ENCODE peak calls at places on chromosome 10, in nine cellular contexts. One of them, this sample, is unnamed.

GRCh38 chr10:74011762-74012161 is 13.8 kb downstream of the VCL start:
- DNase-seq in fibroblast of mammary gland: peak; percentile 90
- DNase-seq in Right ventricle myocardium superior: no peak
- DNase-seq in tibial nerve: no peak
- DNase-seq in stimulated activated CD8-positive, alpha-beta memory T cell treated with anti-CD3 and anti-CD28 coated beads, Interleukin-2, amount 100 ng/mL, for 48 hours: no peak
- DNase-seq in fibroblast of the conjunctiva: peak; percentile 74
- DNase-seq in ELR: peak; percentile 84
- DNase-seq in transverse colon: no peak
- DNase-seq in astrocyte of the hippocampus: peak; percentile 94
- DNase-seq in this sample: no peak

GRCh38 chr10:78870458-78870857 is 198.3 kb upstream of the ZMIZ1 start:
- DNase-seq in fibroblast of mammary gland: no peak
- DNase-seq in Right ventricle myocardium superior: no peak
- DNase-seq in tibial nerve: no peak
- DNase-seq in stimulated activated CD8-positive, alpha-beta memory T cell treated with anti-CD3 and anti-CD28 coated beads, Interleukin-2, amount 100 ng/mL, for 48 hours: no peak
- DNase-seq in fibroblast of the conjunctiva: no peak
- DNase-seq in ELR: no peak
- DNase-seq in transverse colon: no peak
- DNase-seq in astrocyte of the hippocampus: no peak
- DNase-seq in this sample: no peak

GRCh38 chr10:25078659-25079429 is 62.4 kb downstream of the THNSL1 start:
- DNase-seq in fibroblast of mammary gland: no peak
- DNase-seq in Right ventricle myocardium superior: no peak
- DNase-seq in tibial nerve: no peak
- DNase-seq in stimulated activated CD8-positive, alpha-beta memory T cell treated with anti-CD3 and anti-CD28 coated beads, Interleukin-2, amount 100 ng/mL, for 48 hours: no peak
- DNase-seq in fibroblast of the conjunctiva: no peak
- DNase-seq in ELR: no peak
- DNase-seq in transverse colon: peak; percentile 29
- DNase-seq in astrocyte of the hippocampus: no peak
- DNase-seq in this sample: no peak

GRCh38 chr10:23643396-23643795 is 204.5 kb downstream of the OTUD1 start:
- DNase-seq in fibroblast of mammary gland: peak; percentile 59
- DNase-seq in Right ventricle myocardium superior: no peak
- DNase-seq in tibial nerve: no peak
- DNase-seq in stimulated activated CD8-positive, alpha-beta memory T cell treated with anti-CD3 and anti-CD28 coated beads, Interleukin-2, amount 100 ng/mL, for 48 hours: no peak
- DNase-seq in fibroblast of the conjunctiva: no peak
- DNase-seq in ELR: peak; percentile 26
- DNase-seq in transverse colon: peak; percentile 7
- DNase-seq in astrocyte of the hippocampus: no peak
- DNase-seq in this sample: no peak

GRCh38 chr10:3415038-3415736 is 242.6 kb upstream of the PITRM1 start:
- DNase-seq in fibroblast of mammary gland: no peak
- DNase-seq in Right ventricle myocardium superior: no peak
- DNase-seq in tibial nerve: no peak
- DNase-seq in stimulated activated CD8-positive, alpha-beta memory T cell treated with anti-CD3 and anti-CD28 coated beads, Interleukin-2, amount 100 ng/mL, for 48 hours: no peak
- DNase-seq in fibroblast of the conjunctiva: no peak
- DNase-seq in ELR: no peak
- DNase-seq in transverse colon: no peak
- DNase-seq in astrocyte of the hippocampus: no peak
- DNase-seq in this sample: no peak

GRCh38 chr10:113681533-113682470 is 2.1 kb downstream of the CASP7 start:
- DNase-seq in fibroblast of mammary gland: peak; percentile 2
- DNase-seq in Right ventricle myocardium superior: no peak
- DNase-seq in tibial nerve: no peak
- DNase-seq in stimulated activated CD8-positive, alpha-beta memory T cell treated with anti-CD3 and anti-CD28 coated beads, Interleukin-2, amount 100 ng/mL, for 48 hours: no peak
- DNase-seq in fibroblast of the conjunctiva: no peak
- DNase-seq in ELR: no peak
- DNase-seq in transverse colon: no peak
- DNase-seq in astrocyte of the hippocampus: no peak
- DNase-seq in this sample: no peak

GRCh38 chr10:59536576-59537014 is 173.1 kb downstream of the SLC16A9 start:
- DNase-seq in fibroblast of mammary gland: peak; percentile 26
- DNase-seq in Right ventricle myocardium superior: peak; percentile 43
- DNase-seq in tibial nerve: no peak
- DNase-seq in stimulated activated CD8-positive, alpha-beta memory T cell treated with anti-CD3 and anti-CD28 coated beads, Interleukin-2, amount 100 ng/mL, for 48 hours: no peak
- DNase-seq in fibroblast of the conjunctiva: peak; percentile 6
- DNase-seq in ELR: no peak
- DNase-seq in transverse colon: no peak
- DNase-seq in astrocyte of the hippocampus: no peak
- DNase-seq in this sample: no peak

GRCh38 chr10:127398140-127398966 is 150.8 kb upstream of the NPS start:
- DNase-seq in fibroblast of mammary gland: peak; percentile 71
- DNase-seq in Right ventricle myocardium superior: no peak
- DNase-seq in tibial nerve: no peak
- DNase-seq in stimulated activated CD8-positive, alpha-beta memory T cell treated with anti-CD3 and anti-CD28 coated beads, Interleukin-2, amount 100 ng/mL, for 48 hours: no peak
- DNase-seq in fibroblast of the conjunctiva: no peak
- DNase-seq in ELR: peak; percentile 77
- DNase-seq in transverse colon: no peak
- DNase-seq in astrocyte of the hippocampus: peak; percentile 70
- DNase-seq in this sample: no peak

GRCh38 chr10:43221419-43222293 is 45.2 kb downstream of the RASGEF1A start:
- DNase-seq in fibroblast of mammary gland: no peak
- DNase-seq in Right ventricle myocardium superior: peak; percentile 27
- DNase-seq in tibial nerve: no peak
- DNase-seq in stimulated activated CD8-positive, alpha-beta memory T cell treated with anti-CD3 and anti-CD28 coated beads, Interleukin-2, amount 100 ng/mL, for 48 hours: no peak
- DNase-seq in fibroblast of the conjunctiva: no peak
- DNase-seq in ELR: peak; percentile 23
- DNase-seq in transverse colon: peak; percentile 8
- DNase-seq in astrocyte of the hippocampus: no peak
- DNase-seq in this sample: no peak

GRCh38 chr10:118754132-118754555 is 626 bp downstream of the CACUL1 start:
- DNase-seq in fibroblast of mammary gland: peak; percentile 7
- DNase-seq in Right ventricle myocardium superior: peak; percentile 52
- DNase-seq in tibial nerve: no peak
- DNase-seq in stimulated activated CD8-positive, alpha-beta memory T cell treated with anti-CD3 and anti-CD28 coated beads, Interleukin-2, amount 100 ng/mL, for 48 hours: peak; percentile 32
- DNase-seq in fibroblast of the conjunctiva: no peak
- DNase-seq in ELR: peak; percentile 56
- DNase-seq in transverse colon: peak; percentile 34
- DNase-seq in astrocyte of the hippocampus: peak; percentile 69
- DNase-seq in this sample: peak; percentile 24

GRCh38 chr10:49653530-49653929 is 25.9 kb upstream of the C10orf53 start:
- DNase-seq in fibroblast of mammary gland: no peak
- DNase-seq in Right ventricle myocardium superior: no peak
- DNase-seq in tibial nerve: no peak
- DNase-seq in stimulated activated CD8-positive, alpha-beta memory T cell treated with anti-CD3 and anti-CD28 coated beads, Interleukin-2, amount 100 ng/mL, for 48 hours: no peak
- DNase-seq in fibroblast of the conjunctiva: no peak
- DNase-seq in ELR: no peak
- DNase-seq in transverse colon: no peak
- DNase-seq in astrocyte of the hippocampus: no peak
- DNase-seq in this sample: no peak

GRCh38 chr10:52644678-52645434 is 127.7 kb downstream of the MBL2 start:
- DNase-seq in fibroblast of mammary gland: peak; percentile 37
- DNase-seq in Right ventricle myocardium superior: no peak
- DNase-seq in tibial nerve: no peak
- DNase-seq in stimulated activated CD8-positive, alpha-beta memory T cell treated with anti-CD3 and anti-CD28 coated beads, Interleukin-2, amount 100 ng/mL, for 48 hours: no peak
- DNase-seq in fibroblast of the conjunctiva: peak; percentile 24
- DNase-seq in ELR: peak; percentile 58
- DNase-seq in transverse colon: peak; percentile 22
- DNase-seq in astrocyte of the hippocampus: peak; percentile 62
- DNase-seq in this sample: no peak

GRCh38 chr10:71572962-71573361 is 146.6 kb downstream of the C10orf105 start:
- DNase-seq in fibroblast of mammary gland: no peak
- DNase-seq in Right ventricle myocardium superior: no peak
- DNase-seq in tibial nerve: no peak
- DNase-seq in stimulated activated CD8-positive, alpha-beta memory T cell treated with anti-CD3 and anti-CD28 coated beads, Interleukin-2, amount 100 ng/mL, for 48 hours: no peak
- DNase-seq in fibroblast of the conjunctiva: no peak
- DNase-seq in ELR: no peak
- DNase-seq in transverse colon: no peak
- DNase-seq in astrocyte of the hippocampus: no peak
- DNase-seq in this sample: no peak

GRCh38 chr10:43124094-43124521 is 14.1 kb upstream of the CSGALNACT2 start:
- DNase-seq in fibroblast of mammary gland: no peak
- DNase-seq in Right ventricle myocardium superior: no peak
- DNase-seq in tibial nerve: no peak
- DNase-seq in stimulated activated CD8-positive, alpha-beta memory T cell treated with anti-CD3 and anti-CD28 coated beads, Interleukin-2, amount 100 ng/mL, for 48 hours: no peak
- DNase-seq in fibroblast of the conjunctiva: no peak
- DNase-seq in ELR: no peak
- DNase-seq in transverse colon: no peak
- DNase-seq in astrocyte of the hippocampus: no peak
- DNase-seq in this sample: no peak

GRCh38 chr10:42941790-42942189 is 135.1 kb upstream of the RET start:
- DNase-seq in fibroblast of mammary gland: no peak
- DNase-seq in Right ventricle myocardium superior: no peak
- DNase-seq in tibial nerve: no peak
- DNase-seq in stimulated activated CD8-positive, alpha-beta memory T cell treated with anti-CD3 and anti-CD28 coated beads, Interleukin-2, amount 100 ng/mL, for 48 hours: no peak
- DNase-seq in fibroblast of the conjunctiva: no peak
- DNase-seq in ELR: no peak
- DNase-seq in transverse colon: no peak
- DNase-seq in astrocyte of the hippocampus: no peak
- DNase-seq in this sample: no peak

GRCh38 chr10:110664483-110665420 is 20.6 kb downstream of the RBM20 start:
- DNase-seq in fibroblast of mammary gland: peak; percentile 94
- DNase-seq in Right ventricle myocardium superior: no peak
- DNase-seq in tibial nerve: no peak
- DNase-seq in stimulated activated CD8-positive, alpha-beta memory T cell treated with anti-CD3 and anti-CD28 coated beads, Interleukin-2, amount 100 ng/mL, for 48 hours: no peak
- DNase-seq in fibroblast of the conjunctiva: peak; percentile 72
- DNase-seq in ELR: peak; percentile 95
- DNase-seq in transverse colon: peak; percentile 27
- DNase-seq in astrocyte of the hippocampus: peak; percentile 90
- DNase-seq in this sample: no peak

GRCh38 chr10:36534471-36535002 is 590.9 kb upstream of the ANKRD30A start:
- DNase-seq in fibroblast of mammary gland: peak; percentile 98
- DNase-seq in Right ventricle myocardium superior: no peak
- DNase-seq in tibial nerve: no peak
- DNase-seq in stimulated activated CD8-positive, alpha-beta memory T cell treated with anti-CD3 and anti-CD28 coated beads, Interleukin-2, amount 100 ng/mL, for 48 hours: no peak
- DNase-seq in fibroblast of the conjunctiva: peak; percentile 37
- DNase-seq in ELR: peak; percentile 86
- DNase-seq in transverse colon: no peak
- DNase-seq in astrocyte of the hippocampus: no peak
- DNase-seq in this sample: no peak

GRCh38 chr10:24440817-24441790 is 232.2 kb downstream of the KIAA1217 start:
- DNase-seq in fibroblast of mammary gland: peak; percentile 80
- DNase-seq in Right ventricle myocardium superior: no peak
- DNase-seq in tibial nerve: no peak
- DNase-seq in stimulated activated CD8-positive, alpha-beta memory T cell treated with anti-CD3 and anti-CD28 coated beads, Interleukin-2, amount 100 ng/mL, for 48 hours: no peak
- DNase-seq in fibroblast of the conjunctiva: no peak
- DNase-seq in ELR: peak; percentile 90
- DNase-seq in transverse colon: no peak
- DNase-seq in astrocyte of the hippocampus: peak; percentile 86
- DNase-seq in this sample: no peak

GRCh38 chr10:73653701-73654100 is 2.1 kb downstream of the SYNPO2L start:
- DNase-seq in fibroblast of mammary gland: peak; percentile 33
- DNase-seq in Right ventricle myocardium superior: no peak
- DNase-seq in tibial nerve: no peak
- DNase-seq in stimulated activated CD8-positive, alpha-beta memory T cell treated with anti-CD3 and anti-CD28 coated beads, Interleukin-2, amount 100 ng/mL, for 48 hours: no peak
- DNase-seq in fibroblast of the conjunctiva: no peak
- DNase-seq in ELR: peak; percentile 42
- DNase-seq in transverse colon: no peak
- DNase-seq in astrocyte of the hippocampus: peak; percentile 13
- DNase-seq in this sample: no peak

GRCh38 chr10:80357000-80357803 is 621 bp downstream of the DYDC2 start:
- DNase-seq in fibroblast of mammary gland: no peak
- DNase-seq in Right ventricle myocardium superior: no peak
- DNase-seq in tibial nerve: no peak
- DNase-seq in stimulated activated CD8-positive, alpha-beta memory T cell treated with anti-CD3 and anti-CD28 coated beads, Interleukin-2, amount 100 ng/mL, for 48 hours: no peak
- DNase-seq in fibroblast of the conjunctiva: no peak
- DNase-seq in ELR: no peak
- DNase-seq in transverse colon: peak; percentile 8
- DNase-seq in astrocyte of the hippocampus: peak; percentile 13
- DNase-seq in this sample: no peak

GRCh38 chr10:85067955-85068354 is 739.6 kb downstream of the CCSER2 start:
- DNase-seq in fibroblast of mammary gland: no peak
- DNase-seq in Right ventricle myocardium superior: no peak
- DNase-seq in tibial nerve: no peak
- DNase-seq in stimulated activated CD8-positive, alpha-beta memory T cell treated with anti-CD3 and anti-CD28 coated beads, Interleukin-2, amount 100 ng/mL, for 48 hours: no peak
- DNase-seq in fibroblast of the conjunctiva: no peak
- DNase-seq in ELR: no peak
- DNase-seq in transverse colon: no peak
- DNase-seq in astrocyte of the hippocampus: no peak
- DNase-seq in this sample: no peak

GRCh38 chr10:110215751-110216150 is 8.3 kb downstream of the MXI1 start:
- DNase-seq in fibroblast of mammary gland: no peak
- DNase-seq in Right ventricle myocardium superior: no peak
- DNase-seq in tibial nerve: no peak
- DNase-seq in stimulated activated CD8-positive, alpha-beta memory T cell treated with anti-CD3 and anti-CD28 coated beads, Interleukin-2, amount 100 ng/mL, for 48 hours: no peak
- DNase-seq in fibroblast of the conjunctiva: no peak
- DNase-seq in ELR: no peak
- DNase-seq in transverse colon: no peak
- DNase-seq in astrocyte of the hippocampus: no peak
- DNase-seq in this sample: no peak

GRCh38 chr10:110392860-110393732 is 88.4 kb upstream of the SMNDC1 start:
- DNase-seq in fibroblast of mammary gland: peak; percentile 93
- DNase-seq in Right ventricle myocardium superior: no peak
- DNase-seq in tibial nerve: no peak
- DNase-seq in stimulated activated CD8-positive, alpha-beta memory T cell treated with anti-CD3 and anti-CD28 coated beads, Interleukin-2, amount 100 ng/mL, for 48 hours: no peak
- DNase-seq in fibroblast of the conjunctiva: no peak
- DNase-seq in ELR: peak; percentile 42
- DNase-seq in transverse colon: peak; percentile 58
- DNase-seq in astrocyte of the hippocampus: peak; percentile 33
- DNase-seq in this sample: no peak

GRCh38 chr10:36280396-36280795 is 638.3 kb upstream of the FZD8 start:
- DNase-seq in fibroblast of mammary gland: no peak
- DNase-seq in Right ventricle myocardium superior: no peak
- DNase-seq in tibial nerve: no peak
- DNase-seq in stimulated activated CD8-positive, alpha-beta memory T cell treated with anti-CD3 and anti-CD28 coated beads, Interleukin-2, amount 100 ng/mL, for 48 hours: no peak
- DNase-seq in fibroblast of the conjunctiva: no peak
- DNase-seq in ELR: peak; percentile 40
- DNase-seq in transverse colon: no peak
- DNase-seq in astrocyte of the hippocampus: peak; percentile 37
- DNase-seq in this sample: no peak

GRCh38 chr10:121665809-121666208 is 67.6 kb upstream of the FGFR2 start:
- DNase-seq in fibroblast of mammary gland: no peak
- DNase-seq in Right ventricle myocardium superior: no peak
- DNase-seq in tibial nerve: no peak
- DNase-seq in stimulated activated CD8-positive, alpha-beta memory T cell treated with anti-CD3 and anti-CD28 coated beads, Interleukin-2, amount 100 ng/mL, for 48 hours: no peak
- DNase-seq in fibroblast of the conjunctiva: no peak
- DNase-seq in ELR: no peak
- DNase-seq in transverse colon: no peak
- DNase-seq in astrocyte of the hippocampus: no peak
- DNase-seq in this sample: no peak

GRCh38 chr10:94038024-94038423 is 44.3 kb downstream of the PLCE1 start:
- DNase-seq in fibroblast of mammary gland: peak; percentile 37
- DNase-seq in Right ventricle myocardium superior: no peak
- DNase-seq in tibial nerve: no peak
- DNase-seq in stimulated activated CD8-positive, alpha-beta memory T cell treated with anti-CD3 and anti-CD28 coated beads, Interleukin-2, amount 100 ng/mL, for 48 hours: no peak
- DNase-seq in fibroblast of the conjunctiva: peak; percentile 6
- DNase-seq in ELR: peak; percentile 58
- DNase-seq in transverse colon: no peak
- DNase-seq in astrocyte of the hippocampus: peak; percentile 76
- DNase-seq in this sample: no peak

GRCh38 chr10:30782543-30783461 is 153.2 kb upstream of the LYZL2 start:
- DNase-seq in fibroblast of mammary gland: peak; percentile 88
- DNase-seq in Right ventricle myocardium superior: no peak
- DNase-seq in tibial nerve: no peak
- DNase-seq in stimulated activated CD8-positive, alpha-beta memory T cell treated with anti-CD3 and anti-CD28 coated beads, Interleukin-2, amount 100 ng/mL, for 48 hours: no peak
- DNase-seq in fibroblast of the conjunctiva: peak; percentile 71
- DNase-seq in ELR: peak; percentile 54
- DNase-seq in transverse colon: no peak
- DNase-seq in astrocyte of the hippocampus: peak; percentile 23
- DNase-seq in this sample: no peak

GRCh38 chr10:65294329-65294728 is 1631.5 kb upstream of the LRRTM3 start:
- DNase-seq in fibroblast of mammary gland: no peak
- DNase-seq in Right ventricle myocardium superior: no peak
- DNase-seq in tibial nerve: no peak
- DNase-seq in stimulated activated CD8-positive, alpha-beta memory T cell treated with anti-CD3 and anti-CD28 coated beads, Interleukin-2, amount 100 ng/mL, for 48 hours: no peak
- DNase-seq in fibroblast of the conjunctiva: no peak
- DNase-seq in ELR: no peak
- DNase-seq in transverse colon: no peak
- DNase-seq in astrocyte of the hippocampus: no peak
- DNase-seq in this sample: no peak

GRCh38 chr10:97538401-97538800 is 34.2 kb upstream of the ANKRD2 start:
- DNase-seq in fibroblast of mammary gland: peak; percentile 45
- DNase-seq in Right ventricle myocardium superior: no peak
- DNase-seq in tibial nerve: no peak
- DNase-seq in stimulated activated CD8-positive, alpha-beta memory T cell treated with anti-CD3 and anti-CD28 coated beads, Interleukin-2, amount 100 ng/mL, for 48 hours: no peak
- DNase-seq in fibroblast of the conjunctiva: no peak
- DNase-seq in ELR: peak; percentile 24
- DNase-seq in transverse colon: no peak
- DNase-seq in astrocyte of the hippocampus: peak; percentile 64
- DNase-seq in this sample: no peak

GRCh38 chr10:69217119-69217754 is 2.9 kb upstream of the HKDC1 start:
- DNase-seq in fibroblast of mammary gland: peak; percentile 74
- DNase-seq in Right ventricle myocardium superior: no peak
- DNase-seq in tibial nerve: no peak
- DNase-seq in stimulated activated CD8-positive, alpha-beta memory T cell treated with anti-CD3 and anti-CD28 coated beads, Interleukin-2, amount 100 ng/mL, for 48 hours: no peak
- DNase-seq in fibroblast of the conjunctiva: peak; percentile 66
- DNase-seq in ELR: peak; percentile 91
- DNase-seq in transverse colon: no peak
- DNase-seq in astrocyte of the hippocampus: peak; percentile 86
- DNase-seq in this sample: no peak

GRCh38 chr10:116490028-116490662 is 55.6 kb upstream of the PNLIP start:
- DNase-seq in fibroblast of mammary gland: peak; percentile 21
- DNase-seq in Right ventricle myocardium superior: no peak
- DNase-seq in tibial nerve: no peak
- DNase-seq in stimulated activated CD8-positive, alpha-beta memory T cell treated with anti-CD3 and anti-CD28 coated beads, Interleukin-2, amount 100 ng/mL, for 48 hours: no peak
- DNase-seq in fibroblast of the conjunctiva: no peak
- DNase-seq in ELR: peak; percentile 56
- DNase-seq in transverse colon: no peak
- DNase-seq in astrocyte of the hippocampus: peak; percentile 41
- DNase-seq in this sample: no peak

This sample was measured in central memory CD8-positive, alpha-beta T cell.